ENCODE peak calls at places on chromosome 13, in seven cellular contexts. One of them, this sample, is unnamed.

GRCh38 chr13:111557921-111558699 is 237.7 kb downstream of the TEX29 start:
- DNase-seq in BJ: no peak
- DNase-seq in fibroblast of pulmonary artery: no peak
- DNase-seq in Peyer's patch: no peak
- DNase-seq in A673: no peak
- DNase-seq in BE2C: no peak
- DNase-seq in mucosa of descending colon: no peak
- DNase-seq in this sample: no peak

GRCh38 chr13:77026255-77026782 is 640 bp downstream of the FBXL3 start:
- DNase-seq in mucosa of descending colon: peak; percentile 96
- DNase-seq in A673: peak; percentile 77
- DNase-seq in BE2C: peak; percentile 83
- DNase-seq in BJ: no peak
- DNase-seq in Peyer's patch: peak; percentile 95
- DNase-seq in fibroblast of pulmonary artery: peak; percentile 61
- DNase-seq in this sample: peak; percentile 83

GRCh38 chr13:43021926-43022670 is 1.3 kb upstream of the DNAJC15 start:
- DNase-seq in BJ: no peak
- DNase-seq in fibroblast of pulmonary artery: peak; percentile 57
- DNase-seq in Peyer's patch: no peak
- DNase-seq in A673: peak; percentile 10
- DNase-seq in BE2C: no peak
- DNase-seq in mucosa of descending colon: no peak
- DNase-seq in this sample: no peak

GRCh38 chr13:110646442-110647364 is 31.4 kb downstream of the NAXD start:
- DNase-seq in BE2C: no peak
- DNase-seq in fibroblast of pulmonary artery: no peak
- DNase-seq in BJ: no peak
- DNase-seq in A673: no peak
- DNase-seq in Peyer's patch: no peak
- DNase-seq in mucosa of descending colon: no peak
- DNase-seq in this sample: no peak

GRCh38 chr13:59012731-59013130 is 1151.0 kb downstream of the DIAPH3 start:
- DNase-seq in BE2C: no peak
- DNase-seq in Peyer's patch: no peak
- DNase-seq in A673: no peak
- DNase-seq in BJ: no peak
- DNase-seq in mucosa of descending colon: no peak
- DNase-seq in fibroblast of pulmonary artery: no peak
- DNase-seq in this sample: no peak

GRCh38 chr13:82878536-82878935 is 1003.7 kb downstream of the SLITRK1 start:
- DNase-seq in Peyer's patch: no peak
- DNase-seq in fibroblast of pulmonary artery: no peak
- DNase-seq in A673: peak; percentile 80
- DNase-seq in BE2C: no peak
- DNase-seq in BJ: peak; percentile 10
- DNase-seq in mucosa of descending colon: no peak
- DNase-seq in this sample: no peak

GRCh38 chr13:95378603-95379002 is 77.4 kb upstream of the ABCC4 start:
- DNase-seq in BE2C: no peak
- DNase-seq in A673: no peak
- DNase-seq in BJ: no peak
- DNase-seq in mucosa of descending colon: no peak
- DNase-seq in fibroblast of pulmonary artery: no peak
- DNase-seq in Peyer's patch: no peak
- DNase-seq in this sample: no peak

GRCh38 chr13:40484101-40484800 is 182.2 kb downstream of the FOXO1 start:
- DNase-seq in BE2C: no peak
- DNase-seq in Peyer's patch: no peak
- DNase-seq in BJ: no peak
- DNase-seq in A673: no peak
- DNase-seq in fibroblast of pulmonary artery: no peak
- DNase-seq in mucosa of descending colon: no peak
- DNase-seq in this sample: no peak

GRCh38 chr13:23447927-23448326 is 14.4 kb upstream of the SACS start:
- DNase-seq in fibroblast of pulmonary artery: peak; percentile 81
- DNase-seq in mucosa of descending colon: no peak
- DNase-seq in BE2C: no peak
- DNase-seq in Peyer's patch: no peak
- DNase-seq in BJ: peak; percentile 78
- DNase-seq in A673: no peak
- DNase-seq in this sample: no peak

GRCh38 chr13:94154362-94154761 is 325.1 kb downstream of the DCT start:
- DNase-seq in A673: peak; percentile 34
- DNase-seq in BE2C: no peak
- DNase-seq in Peyer's patch: peak; percentile 46
- DNase-seq in mucosa of descending colon: no peak
- DNase-seq in fibroblast of pulmonary artery: peak; percentile 56
- DNase-seq in BJ: peak; percentile 6
- DNase-seq in this sample: no peak

GRCh38 chr13:114143806-114144605 is 11.6 kb upstream of the RASA3 start:
- DNase-seq in A673: no peak
- DNase-seq in mucosa of descending colon: peak; percentile 67
- DNase-seq in Peyer's patch: peak; percentile 67
- DNase-seq in BJ: no peak
- DNase-seq in fibroblast of pulmonary artery: no peak
- DNase-seq in BE2C: peak; percentile 49
- DNase-seq in this sample: peak; percentile 85

GRCh38 chr13:62046512-62046911 is 630.9 kb upstream of the PCDH20 start:
- DNase-seq in BE2C: no peak
- DNase-seq in BJ: no peak
- DNase-seq in mucosa of descending colon: no peak
- DNase-seq in Peyer's patch: no peak
- DNase-seq in fibroblast of pulmonary artery: no peak
- DNase-seq in A673: no peak
- DNase-seq in this sample: no peak

GRCh38 chr13:86757236-86757978 is 913.8 kb upstream of the SLITRK5 start:
- DNase-seq in fibroblast of pulmonary artery: no peak
- DNase-seq in BE2C: no peak
- DNase-seq in BJ: no peak
- DNase-seq in Peyer's patch: no peak
- DNase-seq in mucosa of descending colon: no peak
- DNase-seq in A673: no peak
- DNase-seq in this sample: peak; percentile 1

GRCh38 chr13:40769970-40770369 is 1.0 kb downstream of the MRPS31 start:
- DNase-seq in mucosa of descending colon: no peak
- DNase-seq in fibroblast of pulmonary artery: no peak
- DNase-seq in BJ: no peak
- DNase-seq in BE2C: no peak
- DNase-seq in Peyer's patch: no peak
- DNase-seq in A673: no peak
- DNase-seq in this sample: no peak

GRCh38 chr13:33208290-33208990 is 77.1 kb downstream of the STARD13 start:
- DNase-seq in BE2C: no peak
- DNase-seq in Peyer's patch: no peak
- DNase-seq in mucosa of descending colon: no peak
- DNase-seq in BJ: no peak
- DNase-seq in A673: no peak
- DNase-seq in fibroblast of pulmonary artery: no peak
- DNase-seq in this sample: no peak

GRCh38 chr13:97341135-97341534 is 92.8 kb upstream of the RAP2A start:
- DNase-seq in BE2C: no peak
- DNase-seq in Peyer's patch: no peak
- DNase-seq in A673: no peak
- DNase-seq in BJ: no peak
- DNase-seq in mucosa of descending colon: no peak
- DNase-seq in fibroblast of pulmonary artery: no peak
- DNase-seq in this sample: no peak

GRCh38 chr13:37869756-37870488 is at the start of gene TRPC4:
- DNase-seq in Peyer's patch: peak; percentile 47
- DNase-seq in BJ: no peak
- DNase-seq in BE2C: peak; percentile 30
- DNase-seq in A673: peak; percentile 96
- DNase-seq in mucosa of descending colon: peak; percentile 50
- DNase-seq in fibroblast of pulmonary artery: peak; percentile 73
- DNase-seq in this sample: no peak

GRCh38 chr13:33775339-33776108 is 42.4 kb upstream of the RFC3 start:
- DNase-seq in mucosa of descending colon: no peak
- DNase-seq in A673: no peak
- DNase-seq in Peyer's patch: no peak
- DNase-seq in BJ: no peak
- DNase-seq in fibroblast of pulmonary artery: no peak
- DNase-seq in BE2C: no peak
- DNase-seq in this sample: no peak

GRCh38 chr13:99484405-99484981 is 16.8 kb upstream of the TM9SF2 start:
- DNase-seq in BE2C: no peak
- DNase-seq in A673: no peak
- DNase-seq in fibroblast of pulmonary artery: peak; percentile 77
- DNase-seq in BJ: no peak
- DNase-seq in Peyer's patch: no peak
- DNase-seq in mucosa of descending colon: no peak
- DNase-seq in this sample: no peak

GRCh38 chr13:100589178-100589725 is 663 bp upstream of the GGACT start:
- DNase-seq in BJ: no peak
- DNase-seq in Peyer's patch: no peak
- DNase-seq in BE2C: no peak
- DNase-seq in A673: peak; percentile 89
- DNase-seq in mucosa of descending colon: no peak
- DNase-seq in fibroblast of pulmonary artery: no peak
- DNase-seq in this sample: no peak

GRCh38 chr13:29428310-29428991 is 167.0 kb downstream of the SLC7A1 start:
- DNase-seq in A673: no peak
- DNase-seq in fibroblast of pulmonary artery: no peak
- DNase-seq in Peyer's patch: no peak
- DNase-seq in mucosa of descending colon: no peak
- DNase-seq in BJ: no peak
- DNase-seq in BE2C: peak; percentile 61
- DNase-seq in this sample: no peak

GRCh38 chr13:98050041-98050466 is 92.8 kb upstream of the FARP1 start:
- DNase-seq in mucosa of descending colon: no peak
- DNase-seq in fibroblast of pulmonary artery: peak; percentile 17
- DNase-seq in BJ: no peak
- DNase-seq in BE2C: peak; percentile 66
- DNase-seq in A673: no peak
- DNase-seq in Peyer's patch: no peak
- DNase-seq in this sample: no peak

GRCh38 chr13:26477681-26478080 is 79.8 kb upstream of the WASF3 start:
- DNase-seq in mucosa of descending colon: no peak
- DNase-seq in Peyer's patch: no peak
- DNase-seq in A673: no peak
- DNase-seq in BJ: no peak
- DNase-seq in fibroblast of pulmonary artery: no peak
- DNase-seq in BE2C: no peak
- DNase-seq in this sample: no peak

GRCh38 chr13:26476744-26477129 is 80.7 kb upstream of the WASF3 start:
- DNase-seq in mucosa of descending colon: no peak
- DNase-seq in Peyer's patch: no peak
- DNase-seq in BE2C: no peak
- DNase-seq in A673: no peak
- DNase-seq in BJ: no peak
- DNase-seq in fibroblast of pulmonary artery: no peak
- DNase-seq in this sample: no peak

GRCh38 chr13:26474286-26474685 is 83.2 kb upstream of the WASF3 start:
- DNase-seq in Peyer's patch: no peak
- DNase-seq in BJ: no peak
- DNase-seq in BE2C: no peak
- DNase-seq in A673: no peak
- DNase-seq in fibroblast of pulmonary artery: no peak
- DNase-seq in mucosa of descending colon: no peak
- DNase-seq in this sample: no peak

GRCh38 chr13:26475176-26476110 is 82.0 kb upstream of the WASF3 start:
- DNase-seq in BE2C: no peak
- DNase-seq in Peyer's patch: no peak
- DNase-seq in fibroblast of pulmonary artery: no peak
- DNase-seq in BJ: no peak
- DNase-seq in A673: no peak
- DNase-seq in mucosa of descending colon: no peak
- DNase-seq in this sample: no peak

GRCh38 chr13:26476111-26476743 is 81.3 kb upstream of the WASF3 start:
- DNase-seq in BE2C: no peak
- DNase-seq in Peyer's patch: no peak
- DNase-seq in fibroblast of pulmonary artery: peak; percentile 32
- DNase-seq in mucosa of descending colon: no peak
- DNase-seq in A673: no peak
- DNase-seq in BJ: no peak
- DNase-seq in this sample: no peak
- H3K4me3 ChIP-seq in BE2C: no peak overlapping the region
- H3K4me3 ChIP-seq in Peyer's patch: no peak overlapping the region
- H3K4me3 ChIP-seq in fibroblast of pulmonary artery: peak overlapping the region; percentile 34
- H3K4me3 ChIP-seq in mucosa of descending colon: no peak overlapping the region
- H3K4me3 ChIP-seq in A673: no peak overlapping the region
- H3K4me3 ChIP-seq in BJ: peak overlapping the region; percentile 1
- H3K4me3 ChIP-seq in this sample: no peak overlapping the region

GRCh38 chr13:107234315-107234714 is 666.4 kb upstream of the ARGLU1 start:
- DNase-seq in Peyer's patch: no peak
- DNase-seq in A673: no peak
- DNase-seq in mucosa of descending colon: no peak
- DNase-seq in BE2C: no peak
- DNase-seq in fibroblast of pulmonary artery: no peak
- DNase-seq in BJ: no peak
- DNase-seq in this sample: no peak

GRCh38 chr13:107231941-107232340 is 664.0 kb upstream of the ARGLU1 start:
- DNase-seq in mucosa of descending colon: no peak
- DNase-seq in BJ: no peak
- DNase-seq in A673: no peak
- DNase-seq in Peyer's patch: no peak
- DNase-seq in BE2C: peak; percentile 34
- DNase-seq in fibroblast of pulmonary artery: no peak
- DNase-seq in this sample: no peak

GRCh38 chr13:107239213-107239612 is 671.3 kb upstream of the ARGLU1 start:
- DNase-seq in BJ: no peak
- DNase-seq in mucosa of descending colon: no peak
- DNase-seq in Peyer's patch: no peak
- DNase-seq in A673: no peak
- DNase-seq in fibroblast of pulmonary artery: no peak
- DNase-seq in BE2C: no peak
- DNase-seq in this sample: no peak

GRCh38 chr13:107238262-107238661 is 670.3 kb upstream of the ARGLU1 start:
- DNase-seq in BJ: no peak
- DNase-seq in mucosa of descending colon: no peak
- DNase-seq in fibroblast of pulmonary artery: no peak
- DNase-seq in Peyer's patch: no peak
- DNase-seq in BE2C: no peak
- DNase-seq in A673: no peak
- DNase-seq in this sample: no peak

GRCh38 chr13:107233541-107233940 is 665.6 kb upstream of the ARGLU1 start:
- DNase-seq in mucosa of descending colon: no peak
- DNase-seq in A673: no peak
- DNase-seq in Peyer's patch: no peak
- DNase-seq in BE2C: no peak
- DNase-seq in BJ: no peak
- DNase-seq in fibroblast of pulmonary artery: no peak
- DNase-seq in this sample: no peak
- TF ChIP-seq CTCF in mucosa of descending colon: no peak
- TF ChIP-seq CTCF in A673: no peak
- TF ChIP-seq CTCF in Peyer's patch: no peak
- TF ChIP-seq CTCF in BE2C: no peak
- TF ChIP-seq CTCF in BJ: no peak
- TF ChIP-seq CTCF in fibroblast of pulmonary artery: no peak
- TF ChIP-seq CTCF in this sample: no peak

GRCh38 chr13:27920677-27921420 is 1.0 kb downstream of the PDX1 start:
- DNase-seq in mucosa of descending colon: no peak
- DNase-seq in fibroblast of pulmonary artery: peak; percentile 13
- DNase-seq in A673: no peak
- DNase-seq in BJ: no peak
- DNase-seq in Peyer's patch: no peak
- DNase-seq in BE2C: no peak
- DNase-seq in this sample: no peak
- H3K4me3 ChIP-seq in mucosa of descending colon: no peak overlapping the region
- H3K4me3 ChIP-seq in fibroblast of pulmonary artery: peak overlapping the region; percentile 33
- H3K4me3 ChIP-seq in A673: peak overlapping the region; percentile 33
- H3K4me3 ChIP-seq in BJ: peak overlapping the region; percentile 28
- H3K4me3 ChIP-seq in Peyer's patch: peak overlapping the region; percentile 52
- H3K4me3 ChIP-seq in BE2C: no peak overlapping the region
- H3K4me3 ChIP-seq in this sample: peak overlapping the region; percentile 3

GRCh38 chr13:36133950-36134349 is 2.8 kb upstream of the DCLK1 start:
- DNase-seq in Peyer's patch: no peak
- DNase-seq in A673: peak; percentile 68
- DNase-seq in mucosa of descending colon: no peak
- DNase-seq in BE2C: no peak
- DNase-seq in BJ: no peak
- DNase-seq in fibroblast of pulmonary artery: peak; percentile 40
- DNase-seq in this sample: no peak
- TF ChIP-seq CTCF in Peyer's patch: no peak
- TF ChIP-seq CTCF in A673: peak; percentile 50
- TF ChIP-seq CTCF in mucosa of descending colon: no peak
- TF ChIP-seq CTCF in BE2C: peak; percentile 29
- TF ChIP-seq CTCF in BJ: no peak
- TF ChIP-seq CTCF in fibroblast of pulmonary artery: peak; percentile 38
- TF ChIP-seq CTCF in this sample: no peak

This sample was measured in GM12865.